ENCODE peak calls at places on chromosomes 1 and 21, in seven cellular contexts. A, H, Y, M, P, R and V are unnamed samples.

GRCh38 chr1:173444757-173445156 is 32.4 kb upstream of the PRDX6 start:
- DNase-seq in A (no peak), H (no peak), Y (no peak), M (no peak), P (no peak), R (no peak), V (no peak)

GRCh38 chr21:38646213-38646837 is 148.0 kb upstream of the ERG start:
- DNase-seq in A (no peak), H (no peak), Y (no peak), M (peak; percentile 87), P (no peak), R (no peak), V (no peak)

GRCh38 chr1:39141925-39142324 is 62.6 kb upstream of the MACF1 start:
- DNase-seq in A (no peak), H (no peak), Y (no peak), M (peak; percentile 73), P (no peak), R (peak; percentile 55), V (no peak)

GRCh38 chr1:31760422-31760900 is 3.7 kb downstream of the ADGRB2 start:
- DNase-seq in A (no peak), H (no peak), Y (no peak), M (no peak), P (peak; percentile 85), R (no peak), V (no peak)

GRCh38 chr1:1996207-1996651 is 7.4 kb downstream of the CFAP74 start:
- DNase-seq in A (no peak), H (no peak), Y (no peak), M (no peak), P (no peak), R (no peak), V (no peak)

GRCh38 chr1:182175340-182176068 is 114.0 kb upstream of the ZNF648 start:
- DNase-seq in A (no peak), H (no peak), Y (no peak), M (no peak), P (no peak), R (no peak), V (no peak)

GRCh38 chr1:65791860-65792670 is 630 bp upstream of the PDE4B start:
- DNase-seq in A (no peak), H (peak; percentile 48), Y (no peak), M (peak; percentile 23), P (peak; percentile 75), R (peak; percentile 3), V (no peak)

GRCh38 chr1:54371936-54372385 is 34.2 kb downstream of the SSBP3 start:
- DNase-seq in A (no peak), H (no peak), Y (no peak), M (no peak), P (no peak), R (no peak), V (no peak)

GRCh38 chr1:200317236-200317635 is 92.6 kb downstream of the ZNF281 start:
- DNase-seq in A (no peak), H (no peak), Y (no peak), M (peak; percentile 78), P (no peak), R (no peak), V (no peak)

GRCh38 chr1:94304553-94304952 is 67.2 kb upstream of the ARHGAP29 start:
- DNase-seq in A (no peak), H (no peak), Y (no peak), M (no peak), P (no peak), R (no peak), V (no peak)

GRCh38 chr21:26939532-26940181 is 27.2 kb downstream of the ADAMTS5 start:
- DNase-seq in A (no peak), H (no peak), Y (no peak), M (peak; percentile 22), P (no peak), R (no peak), V (no peak)

GRCh38 chr21:45768011-45768740 is 124.7 kb downstream of the PCBP3 start:
- DNase-seq in A (no peak), H (no peak), Y (no peak), M (peak; percentile 57), P (no peak), R (no peak), V (no peak)

GRCh38 chr1:71307451-71307850 is 226.6 kb upstream of the ZRANB2 start:
- DNase-seq in A (no peak), H (no peak), Y (no peak), M (peak; percentile 24), P (no peak), R (no peak), V (no peak)

GRCh38 chr1:33244809-33245186 is 11.5 kb upstream of the ZNF362 start:
- DNase-seq in A (no peak), H (no peak), Y (no peak), M (no peak), P (no peak), R (no peak), V (no peak)

GRCh38 chr1:113109908-113110554 is 37.0 kb downstream of the LRIG2 start:
- DNase-seq in A (no peak), H (no peak), Y (no peak), M (peak; percentile 97), P (no peak), R (no peak), V (no peak)

GRCh38 chr1:199522936-199523335 is 504.6 kb upstream of the NR5A2 start:
- DNase-seq in A (no peak), H (no peak), Y (no peak), M (peak; percentile 16), P (no peak), R (no peak), V (no peak)

GRCh38 chr1:154972517-154973343 is 1.8 kb upstream of the CKS1B start:
- DNase-seq in A (no peak), H (peak; percentile 70), Y (peak; percentile 87), M (peak; percentile 97), P (no peak), R (peak; percentile 86), V (no peak)

GRCh38 chr1:205716371-205717132 is 33.4 kb downstream of the NUCKS1 start:
- DNase-seq in A (no peak), H (no peak), Y (no peak), M (no peak), P (no peak), R (no peak), V (no peak)

GRCh38 chr1:205714906-205715246 is 34.6 kb upstream of the SLC45A3 start:
- DNase-seq in A (no peak), H (no peak), Y (no peak), M (no peak), P (no peak), R (no peak), V (no peak)

GRCh38 chr1:205715628-205716027 is 34.4 kb downstream of the NUCKS1 start:
- DNase-seq in A (no peak), H (no peak), Y (no peak), M (no peak), P (no peak), R (no peak), V (no peak)

GRCh38 chr1:205719015-205719414 is 31.0 kb downstream of the NUCKS1 start:
- DNase-seq in A (no peak), H (no peak), Y (no peak), M (no peak), P (no peak), R (no peak), V (no peak)

DNA sequence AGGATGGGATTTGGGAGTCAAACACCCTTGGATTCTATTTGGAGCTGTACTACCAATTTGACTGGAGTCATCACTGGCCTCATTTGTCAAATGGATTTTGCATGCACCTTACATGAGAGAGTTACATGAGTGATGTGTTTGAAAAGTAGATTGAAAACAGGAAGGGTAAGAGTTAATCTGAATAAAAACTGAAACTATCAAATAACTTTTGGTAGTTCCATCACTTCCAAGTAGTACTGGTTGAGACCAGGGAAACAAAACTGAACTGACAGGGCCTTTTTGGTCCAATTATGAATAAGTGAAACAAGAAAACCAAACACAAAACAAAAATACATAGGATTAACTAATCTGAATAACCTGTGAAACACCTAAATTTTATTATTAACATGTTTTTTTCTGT is 30.2 kb downstream of the NUCKS1 start:
- DNase-seq in A (no peak), H (no peak), Y (no peak), M (no peak), P (no peak), R (no peak), V (no peak)
- H3K36me3 ChIP-seq in A (peaks cover 37% of the 10 kb centered on the region), H (peaks cover 15% of the 10 kb centered on the region), Y (peaks cover 37% of the 10 kb centered on the region), M (peaks cover 61% of the 10 kb centered on the region), P (peaks cover 94% of the 10 kb centered on the region), R (peaks cover 89% of the 10 kb centered on the region), V (peaks cover 69% of the 10 kb centered on the region)

GRCh38 chr21:42974832-42975820 is 764 bp downstream of the PKNOX1 start:
- DNase-seq in A (peak; percentile 59), H (peak; percentile 55), Y (peak; percentile 48), M (peak; percentile 51), P (peak; percentile 86), R (peak; percentile 88), V (no peak)
- H3K4me1 ChIP-seq in A (peaks cover 18% of the 10 kb centered on the region), H (no peaks in the 10 kb centered on the region), Y (no peaks in the 10 kb centered on the region), M (peaks cover 10% of the 10 kb centered on the region), P (peaks cover 27% of the 10 kb centered on the region), R (peaks cover 14% of the 10 kb centered on the region), V (peaks cover 25% of the 10 kb centered on the region)

DNA sequence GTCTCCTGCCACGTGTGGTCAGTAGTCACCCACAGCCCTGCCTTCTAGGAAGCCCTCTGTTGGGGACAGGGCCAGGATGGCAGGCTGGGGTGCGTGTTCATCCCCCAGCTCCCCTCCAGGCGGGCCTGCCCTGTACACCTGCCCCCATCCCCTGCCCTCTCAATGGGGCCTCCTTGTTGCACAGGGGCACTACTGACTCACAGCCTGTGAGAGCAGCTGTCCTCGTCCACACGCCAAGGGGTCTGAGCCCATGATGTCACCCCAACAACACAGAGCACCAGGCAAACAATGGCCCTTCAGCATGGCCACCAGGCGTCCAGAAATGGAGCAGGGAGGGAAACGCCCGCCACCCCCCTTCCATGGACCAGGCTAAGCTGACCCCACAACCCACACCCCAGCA is 64.3 kb downstream of the ARHGEF16 start:
- DNase-seq in A (no peak), H (no peak), Y (no peak), M (no peak), P (no peak), R (no peak), V (no peak)
- H3K36me3 ChIP-seq in A (no peaks in the 10 kb centered on the region), H (no peaks in the 10 kb centered on the region), Y (no peaks in the 10 kb centered on the region), M (no peaks in the 10 kb centered on the region), P (peaks cover 18% of the 10 kb centered on the region), R (no peaks in the 10 kb centered on the region), V (no peaks in the 10 kb centered on the region)

DNA sequence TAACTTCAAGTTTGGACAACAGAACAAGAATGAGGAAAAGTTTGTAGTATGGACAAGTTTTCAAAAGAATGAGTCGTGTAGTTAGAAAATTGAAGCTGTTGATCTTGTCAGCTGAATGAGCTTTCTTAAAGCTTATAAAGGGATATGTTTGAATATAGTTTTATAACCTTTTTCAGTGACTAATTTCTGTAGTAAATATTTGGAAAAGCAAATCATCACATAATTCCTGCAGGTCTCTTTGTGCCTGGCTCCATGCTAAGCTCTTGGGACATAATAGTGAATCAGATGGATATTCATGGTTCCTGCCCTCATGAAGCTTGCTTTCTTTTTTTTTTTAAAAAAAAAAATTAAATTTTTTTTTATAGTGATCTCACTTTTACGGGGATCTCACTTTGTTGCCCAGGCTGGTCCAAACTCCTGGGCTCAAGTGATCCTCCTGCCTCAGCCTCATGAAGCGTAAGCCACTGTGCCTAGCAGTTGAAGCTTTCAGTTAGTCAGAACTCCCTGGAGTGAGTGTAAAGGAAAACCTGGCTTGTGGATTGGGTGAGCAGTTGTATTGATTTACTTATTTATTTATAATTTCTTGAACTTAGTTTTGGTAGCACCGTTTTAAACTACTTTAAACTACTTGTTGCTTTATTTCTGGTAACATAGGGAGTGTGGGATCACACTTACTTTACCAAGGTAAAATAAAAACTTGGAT is 15.5 kb downstream of the DYRK1A start:
- DNase-seq in A (no peak), H (no peak), Y (no peak), M (no peak), P (no peak), R (no peak), V (no peak)
- H3K4me1 ChIP-seq in A (peaks cover 95% of the 10 kb centered on the region), H (no peaks in the 10 kb centered on the region), Y (peaks cover 58% of the 10 kb centered on the region), M (no peaks in the 10 kb centered on the region), P (peaks cover 13% of the 10 kb centered on the region), R (peaks cover 34% of the 10 kb centered on the region), V (peaks cover 86% of the 10 kb centered on the region)